ENCODE peak calls at places on chromosomes 6 and 20, in six cellular contexts. I, P, L, W, Q and K are unnamed samples.

GRCh38 chr6:151014404-151015150 is 149.1 kb downstream of the MTHFD1L start:
- DNase-seq in L (peak; percentile 34), W (peak; percentile 75), I (no peak), P (peak; percentile 68), Q (peak; percentile 66), K (no peak)

GRCh38 chr6:74899416-74899815 is 306.4 kb downstream of the COL12A1 start:
- DNase-seq in I (peak; percentile 9), W (no peak), P (no peak), Q (no peak), L (no peak), K (no peak)

GRCh38 chr20:7085448-7085847 is 318.0 kb downstream of the BMP2 start:
- DNase-seq in I (no peak), L (no peak), Q (no peak), W (no peak), P (no peak), K (no peak)

GRCh38 chr20:2118783-2119182 is 17.2 kb downstream of the STK35 start:
- DNase-seq in L (no peak), I (no peak), Q (peak; percentile 74), P (no peak), W (no peak), K (no peak)

GRCh38 chr6:11491998-11492397 is 45.6 kb upstream of the TMEM170B start:
- DNase-seq in W (no peak), P (no peak), I (no peak), L (no peak), Q (no peak), K (no peak)

GRCh38 chr6:47420394-47421371 is 56.9 kb upstream of the CD2AP start:
- DNase-seq in L (no peak), W (no peak), Q (no peak), P (peak; percentile 58), I (no peak), K (no peak)

GRCh38 chr20:46739441-46740213 is 30.2 kb downstream of the SLC2A10 start:
- DNase-seq in Q (no peak), I (no peak), L (no peak), P (no peak), W (no peak), K (no peak)

GRCh38 chr6:101392561-101393230 is 812 bp upstream of the GRIK2 start:
- DNase-seq in W (peak; percentile 26), P (no peak), I (no peak), L (no peak), Q (no peak), K (no peak)

GRCh38 chr20:53981752-53982437 is 88.5 kb downstream of the BCAS1 start:
- DNase-seq in W (no peak), P (no peak), I (no peak), L (no peak), Q (no peak), K (no peak)

GRCh38 chr6:53375851-53376250 is 27.1 kb upstream of the ELOVL5 start:
- DNase-seq in I (no peak), L (no peak), Q (no peak), P (no peak), W (no peak), K (no peak)

GRCh38 chr6:21230536-21230935 is 363.0 kb upstream of the SOX4 start:
- DNase-seq in Q (no peak), W (no peak), P (no peak), I (no peak), L (no peak), K (no peak)

GRCh38 chr20:38569747-38570519 is 11.1 kb upstream of the ADIG start:
- DNase-seq in W (no peak), L (no peak), Q (no peak), P (no peak), I (no peak), K (no peak)

GRCh38 chr6:42417641-42418112 is 34.0 kb downstream of the TRERF1 start:
- DNase-seq in W (no peak), P (no peak), L (no peak), Q (peak; percentile 93), I (no peak), K (no peak)

GRCh38 chr6:145583753-145584152 is 151.6 kb downstream of the EPM2A start:
- DNase-seq in L (no peak), W (no peak), I (no peak), Q (no peak), P (no peak), K (no peak)